ENCODE peak calls at places on chromosomes 16 and 17, in eight cellular contexts. L is adrenal gland; I is left ventricle myocardium inferior; E is endodermal cell; A is transverse colon; X is PC-3; F is uterus; U is CD8-positive, alpha-beta T cell. S is an unnamed sample. For H3K27me3, the result is how much of the 10 kb centered on the place peaks cover.

GRCh38 chr16:52812945-52813556 is 239.6 kb downstream of the CHD9NB start:
- DNase-seq in L (no peak), U (no peak), I (no peak), X (peak), E (no peak), F (no peak), A (no peak), S (no peak)

GRCh38 chr17:75487351-75488070 is 27.8 kb downstream of the CASKIN2 start:
- DNase-seq in E (peak), L (peak), X (no peak), A (peak), F (no peak), I (no peak), U (peak), S (peak)

GRCh38 chr17:68732301-68732749 is 131.2 kb upstream of the FAM20A start:
- DNase-seq in I (no peak), X (no peak), U (no peak), L (no peak), A (no peak), E (peak), F (no peak), S (no peak)

GRCh38 chr17:18231156-18231555 is 5.7 kb downstream of the LLGL1 start:
- DNase-seq in U (no peak), F (no peak), X (no peak), A (no peak), I (no peak), E (no peak), L (no peak), S (no peak)

GRCh38 chr17:22310717-22311686 is 618.7 kb downstream of the KCNJ18 start:
- DNase-seq in U (no peak), X (peak), F (no peak), L (peak), I (no peak), E (no peak), A (no peak), S (no peak)

GRCh38 chr16:30875881-30876791 is 17.7 kb downstream of the BCL7C start:
- DNase-seq in F (no peak), X (no peak), E (no peak), U (peak), I (no peak), L (peak), A (peak), S (no peak)

GRCh38 chr17:74199306-74200092 is 4.0 kb upstream of the RPL38 start:
- DNase-seq in U (peak), F (peak), E (peak), L (peak), I (peak), X (peak), A (peak), S (peak)

GRCh38 chr16:1262846-1263221 is 7.0 kb downstream of the TPSD1 start:
- DNase-seq in E (no peak), A (no peak), F (no peak), U (no peak), I (no peak), X (no peak), L (no peak), S (no peak)

GRCh38 chr16:1788708-1789100 is 4.8 kb downstream of the IGFALS start:
- DNase-seq in L (no peak), U (no peak), F (peak), E (peak), A (no peak), I (no peak), X (no peak), S (peak)

GRCh38 chr17:42937712-42938596 is 26.3 kb downstream of the AARSD1 start:
- DNase-seq in L (peak), I (no peak), F (peak), X (peak), A (peak), U (no peak), E (peak), S (no peak)

GRCh38 chr17:73769480-73769879 is 125.2 kb upstream of the SDK2 start:
- DNase-seq in L (no peak), F (no peak), U (no peak), A (no peak), X (no peak), E (no peak), I (no peak), S (no peak)

GRCh38 chr17:14395255-14395654 is 94.4 kb downstream of the HS3ST3B1 start:
- DNase-seq in F (no peak), U (no peak), L (no peak), A (no peak), I (no peak), E (no peak), X (no peak), S (no peak)

GRCh38 chr16:81035975-81036750 is 521 bp downstream of the ATMIN start:
- DNase-seq in E (peak), I (peak), A (peak), F (no peak), U (no peak), L (peak), X (peak), S (peak)

GRCh38 chr16:1150511-1150982 is 2.4 kb upstream of the CACNA1H start:
- DNase-seq in F (no peak), E (peak), U (no peak), L (peak), I (no peak), A (no peak), X (peak), S (no peak)

GRCh38 chr16:14302399-14303181 is 231.5 kb downstream of the MRTFB start:
- DNase-seq in U (no peak), X (no peak), I (no peak), E (peak), A (peak), F (peak), L (peak), S (no peak)

GRCh38 chr17:38563362-38564253 is 42.1 kb downstream of the SRCIN1 start:
- DNase-seq in E (peak), L (no peak), F (no peak), X (no peak), I (no peak), A (no peak), U (no peak), S (no peak)

GRCh38 chr17:40963838-40964237 is 2.9 kb downstream of the KRT39 start:
- DNase-seq in U (no peak), E (no peak), L (no peak), I (no peak), F (no peak), X (peak), A (no peak), S (no peak)

GRCh38 chr17:32185875-32186274 is 43.6 kb downstream of the RHOT1 start:
- DNase-seq in I (no peak), U (no peak), X (no peak), A (no peak), E (no peak), L (no peak), F (no peak), S (no peak)

GRCh38 chr17:5065227-5065744 is 13.0 kb upstream of the ZFP3 start:
- DNase-seq in U (no peak), E (no peak), X (no peak), L (no peak), A (no peak), F (no peak), I (no peak), S (no peak)

GRCh38 chr17:2949469-2950044 is 113.8 kb downstream of the OR1D5 start:
- DNase-seq in L (peak), A (peak), X (peak), U (no peak), F (no peak), I (no peak), E (peak), S (peak)

GRCh38 chr17:8875957-8876356 is 8.5 kb upstream of the PIK3R6 start:
- DNase-seq in A (no peak), L (no peak), E (peak), F (no peak), I (no peak), U (no peak), X (no peak), S (no peak)

GRCh38 chr17:79932907-79933306 is 93.7 kb upstream of the CBX4 start:
- DNase-seq in U (no peak), I (no peak), E (no peak), F (no peak), L (no peak), X (no peak), A (no peak), S (no peak)
- H3K27me3 ChIP-seq in U (under half), I (under half), E (under half), F (under half), L (under half), X (under half), A (half or more), S (under half)

GRCh38 chr17:27748360-27748825 is 51.9 kb downstream of the NOS2 start:
- DNase-seq in A (no peak), L (no peak), U (peak), I (no peak), E (no peak), X (no peak), F (no peak), S (no peak)
- TF ChIP-seq CTCF in A (no peak), L (no peak), U (no peak), I (no peak), E (no peak), X (peak), F (no peak), S (no peak)

DNA sequence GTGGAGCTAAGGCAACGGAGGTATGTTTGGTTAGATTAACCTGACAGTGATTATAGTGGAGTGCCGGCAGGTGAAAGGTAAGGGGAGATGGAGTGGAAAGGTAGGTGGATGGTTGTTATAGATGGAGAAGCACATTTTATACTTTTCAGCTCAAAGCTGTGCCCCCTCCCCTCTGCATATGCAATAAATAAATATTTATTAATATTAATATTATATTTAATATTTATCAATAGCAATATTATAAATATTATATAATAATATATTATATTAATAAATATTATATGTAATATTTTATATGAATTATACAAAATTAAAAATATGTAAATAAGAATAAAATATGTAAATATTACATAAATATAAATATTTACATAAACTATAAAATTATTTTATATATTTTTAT is 70.0 kb downstream of the WSCD1 start:
- DNase-seq in A (no peak), I (no peak), E (no peak), X (no peak), U (no peak), L (no peak), F (no peak), S (no peak)
- H3K27me3 ChIP-seq in A (under half), I (under half), E (under half), X (under half), U (under half), L (under half), F (under half), S (under half)

GRCh38 chr17:48002208-48002919 is 31.5 kb downstream of the CDK5RAP3 start:
- DNase-seq in X (peak), I (no peak), E (no peak), U (no peak), L (peak), A (no peak), F (no peak), S (no peak)

GRCh38 chr17:48004973-48005372 is 32.6 kb downstream of the COPZ2 start:
- DNase-seq in A (no peak), I (no peak), U (no peak), L (no peak), E (no peak), X (no peak), F (no peak), S (no peak)

GRCh38 chr17:48003686-48004120 is 32.8 kb downstream of the CDK5RAP3 start:
- DNase-seq in F (no peak), L (no peak), U (no peak), I (no peak), X (no peak), A (no peak), E (peak), S (no peak)

GRCh38 chr17:48001187-48001586 is 30.3 kb downstream of the CDK5RAP3 start:
- DNase-seq in E (no peak), X (no peak), I (no peak), U (no peak), F (no peak), L (no peak), A (no peak), S (no peak)

DNA sequence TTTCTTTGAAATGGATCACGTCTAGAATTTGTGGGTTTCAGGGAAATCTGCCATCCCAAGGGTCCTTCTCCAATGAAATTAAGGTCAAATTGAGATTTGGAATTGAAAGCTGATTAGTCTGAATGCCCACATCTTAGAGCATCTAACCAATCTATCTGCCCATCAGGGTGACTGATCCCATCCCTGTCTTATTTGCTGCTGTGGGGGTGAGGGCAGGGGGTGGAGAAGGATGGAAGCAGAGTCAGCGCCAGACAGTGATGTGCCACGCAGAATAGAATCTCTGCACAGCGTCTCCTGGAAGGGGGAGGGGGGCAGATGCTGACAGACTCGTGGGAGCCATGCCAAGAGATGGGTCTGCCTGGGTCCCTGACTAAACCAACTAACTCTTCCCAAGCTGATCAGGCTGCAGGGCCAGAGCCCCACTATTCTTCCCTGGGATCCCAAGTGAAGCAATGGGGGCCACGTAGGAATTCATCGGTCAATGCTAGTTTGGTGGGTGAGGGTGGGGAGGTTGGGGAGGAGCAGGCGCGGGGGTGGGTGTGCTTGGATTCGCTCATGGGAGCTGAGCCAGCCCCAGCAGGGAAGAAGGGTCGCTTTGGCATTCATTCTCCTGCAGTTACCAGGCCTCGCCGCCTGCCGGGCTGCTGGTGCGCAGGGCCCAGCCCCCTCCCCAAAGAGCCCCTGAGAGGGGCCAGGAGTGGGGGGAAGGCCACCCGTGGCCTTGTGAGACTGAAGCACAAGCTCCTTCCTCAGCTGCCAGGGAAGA is 32.2 kb downstream of the CDK5RAP3 start:
- DNase-seq in X (no peak), L (no peak), E (peak), U (no peak), A (no peak), I (no peak), F (no peak), S (no peak)
- TF ChIP-seq CTCF in X (no peak), L (no peak), E (peak), U (no peak), A (no peak), I (no peak), F (no peak), S (no peak)

S was measured in upper lobe of right lung.